ENCODE peak calls at places on chromosomes 2 and 18, in ten cellular contexts. K is NCI-H1436; F is Daoy; D is left lung; R is NCI-H460; Q is osteoblast; E is nephron progenitor cell; U is GM03348; M is stimulated activated CD8-positive, alpha-beta memory T cell treated with anti-CD3 and anti-CD28 coated beads, Interleukin-7, amount 100 ng/mL, for 1 hour; S is NCI-H1417. H is an unnamed sample.

GRCh38 chr2:9234680-9235387 is 28.2 kb downstream of the ASAP2 start:
- DNase-seq in E (no peak), D (peak), R (peak), U (peak), F (peak), S (no peak), M (no peak), Q (peak), K (no peak), H (no peak)

GRCh38 chr2:160299540-160299939 is 99.5 kb upstream of the ITGB6 start:
- DNase-seq in E (no peak), D (no peak), U (no peak), F (peak), R (no peak), Q (no peak), M (no peak), K (no peak), S (no peak), H (no peak)

GRCh38 chr2:197615033-197615652 is 60.2 kb downstream of the RFTN2 start:
- DNase-seq in R (no peak), Q (peak), S (no peak), F (no peak), M (no peak), K (no peak), E (no peak), U (no peak), D (no peak), H (peak)

GRCh38 chr2:164642946-164643555 is 21.8 kb upstream of the GRB14 start:
- DNase-seq in R (no peak), U (no peak), F (no peak), K (no peak), S (no peak), E (no peak), M (no peak), D (no peak), Q (no peak), H (no peak)

GRCh38 chr2:219149667-219150066 is 10.9 kb downstream of the NHEJ1 start:
- DNase-seq in U (no peak), D (no peak), M (no peak), S (no peak), E (no peak), K (no peak), Q (no peak), R (no peak), F (no peak), H (peak)

GRCh38 chr2:217366996-217367395 is 507.1 kb upstream of the TNP1 start:
- DNase-seq in F (no peak), K (no peak), D (no peak), U (no peak), E (no peak), S (no peak), Q (no peak), R (no peak), M (no peak), H (no peak)

GRCh38 chr2:185955050-185955449 is 216.4 kb downstream of the FSIP2 start:
- DNase-seq in M (no peak), F (no peak), K (no peak), D (no peak), E (no peak), Q (no peak), R (no peak), U (no peak), S (no peak), H (no peak)

GRCh38 chr2:213001285-213001910 is 150.0 kb downstream of the IKZF2 start:
- DNase-seq in F (no peak), S (no peak), M (no peak), Q (no peak), K (no peak), D (no peak), R (no peak), E (no peak), U (no peak), H (no peak)

GRCh38 chr18:44325903-44326650 is 354.6 kb upstream of the SETBP1 start:
- DNase-seq in S (peak), Q (peak), D (no peak), U (peak), E (peak), R (peak), K (peak), M (no peak), F (no peak), H (peak)

GRCh38 chr2:109086743-109087020 is 42.3 kb upstream of the SH3RF3 start:
- DNase-seq in D (no peak), Q (no peak), E (no peak), K (no peak), S (no peak), R (no peak), M (no peak), F (no peak), U (no peak), H (no peak)

GRCh38 chr2:12227941-12228608 is 481.6 kb downstream of the LPIN1 start:
- DNase-seq in S (no peak), U (peak), R (no peak), Q (peak), M (no peak), F (no peak), E (no peak), D (no peak), K (no peak), H (no peak)

GRCh38 chr2:238457927-238458324 is 31.2 kb downstream of the ASB1 start:
- DNase-seq in E (no peak), M (no peak), S (no peak), D (no peak), U (peak), F (no peak), Q (peak), R (no peak), K (no peak), H (no peak)

GRCh38 chr2:238127165-238128060 is 11.1 kb upstream of the KLHL30 start:
- DNase-seq in K (peak), E (peak), U (peak), M (no peak), F (peak), Q (peak), D (peak), R (no peak), S (no peak), H (no peak)

GRCh38 chr18:56803076-56803475 is 151.9 kb downstream of the WDR7 start:
- DNase-seq in U (peak), Q (no peak), E (no peak), M (no peak), S (no peak), R (no peak), D (no peak), F (no peak), K (no peak), H (no peak)

GRCh38 chr2:98656800-98657199 is 48.4 kb downstream of the UNC50 start:
- DNase-seq in D (no peak), M (no peak), U (no peak), Q (no peak), F (no peak), R (no peak), E (no peak), K (no peak), S (no peak), H (no peak)

GRCh38 chr2:200308421-200309295 is 2.2 kb downstream of the SPATS2L start:
- DNase-seq in S (peak), Q (peak), U (peak), K (no peak), D (no peak), R (no peak), M (no peak), F (no peak), E (no peak), H (no peak)

GRCh38 chr18:23879544-23879943 is 135.0 kb upstream of the TTC39C start:
- DNase-seq in F (no peak), D (no peak), E (no peak), U (no peak), Q (no peak), R (no peak), M (no peak), K (no peak), S (no peak), H (no peak)

GRCh38 chr2:37215255-37215654 is 16.1 kb downstream of the CEBPZ start:
- DNase-seq in F (no peak), E (no peak), R (no peak), K (no peak), U (no peak), S (no peak), M (no peak), D (no peak), Q (no peak), H (no peak)

GRCh38 chr18:47397671-47398319 is 146.3 kb upstream of the SKOR2 start:
- DNase-seq in K (no peak), Q (no peak), D (no peak), U (no peak), S (peak), F (no peak), R (no peak), E (peak), M (no peak), H (no peak)

GRCh38 chr2:40957508-40957907 is 505.6 kb upstream of the SLC8A1 start:
- DNase-seq in U (no peak), R (no peak), Q (no peak), E (no peak), F (peak), M (no peak), S (no peak), D (peak), K (no peak), H (no peak)

GRCh38 chr2:154855113-154855512 is 156.6 kb downstream of the KCNJ3 start:
- DNase-seq in K (no peak), F (no peak), R (no peak), D (no peak), S (no peak), M (no peak), Q (no peak), E (no peak), U (no peak), H (no peak)

GRCh38 chr2:240233891-240234502 is 93.5 kb upstream of the OTOS start:
- DNase-seq in R (no peak), F (no peak), E (no peak), M (no peak), Q (no peak), D (peak), S (no peak), K (no peak), U (no peak), H (no peak)

GRCh38 chr2:130806370-130806769 is 30.3 kb upstream of the ARHGEF4 start:
- DNase-seq in Q (no peak), E (no peak), M (no peak), R (no peak), U (no peak), F (no peak), S (no peak), K (no peak), D (no peak), H (peak)

GRCh38 chr2:209990838-209991237 is 11.6 kb upstream of the RPE start:
- DNase-seq in F (no peak), U (no peak), M (no peak), D (no peak), Q (no peak), K (no peak), S (no peak), E (no peak), R (no peak), H (no peak)

GRCh38 chr2:8447610-8448221 is 234.1 kb upstream of the ID2 start:
- DNase-seq in K (no peak), U (peak), F (peak), S (no peak), E (no peak), R (no peak), D (no peak), Q (no peak), M (no peak), H (no peak)

GRCh38 chr18:64806232-64806631 is 657.3 kb upstream of the LINC00305 start:
- DNase-seq in R (no peak), E (no peak), S (no peak), U (no peak), K (no peak), F (no peak), Q (no peak), D (no peak), M (no peak), H (no peak)

GRCh38 chr2:231919341-231920035 is 6.7 kb downstream of the NPPC start:
- DNase-seq in R (no peak), M (no peak), S (no peak), F (no peak), Q (peak), D (peak), U (no peak), E (no peak), K (no peak), H (no peak)

GRCh38 chr2:240432820-240433801 is 2.4 kb upstream of the GPC1 start:
- DNase-seq in Q (peak), D (peak), R (no peak), U (no peak), M (no peak), F (no peak), S (no peak), K (no peak), E (peak), H (no peak)

GRCh38 chr2:17578466-17578928 is 38.0 kb downstream of the VSNL1 start:
- DNase-seq in M (no peak), S (no peak), R (no peak), K (no peak), F (no peak), E (no peak), D (no peak), Q (no peak), U (no peak), H (peak)

GRCh38 chr2:168679741-168680140 is 122.7 kb upstream of the NOSTRIN start:
- DNase-seq in D (no peak), U (no peak), S (no peak), R (no peak), Q (no peak), K (no peak), F (no peak), E (no peak), M (no peak), H (no peak)

GRCh38 chr18:73136134-73136533 is 268.3 kb upstream of the NETO1 start:
- DNase-seq in U (peak), F (no peak), Q (peak), M (no peak), R (peak), K (peak), E (no peak), S (no peak), D (no peak), H (peak)

GRCh38 chr18:62282188-62282629 is 42.9 kb upstream of the TNFRSF11A start:
- DNase-seq in M (no peak), S (no peak), R (no peak), K (no peak), E (no peak), U (peak), D (no peak), F (peak), Q (peak), H (no peak)

GRCh38 chr2:26671691-26672090 is 20.8 kb upstream of the KCNK3 start:
- DNase-seq in R (no peak), S (no peak), K (no peak), F (no peak), E (no peak), Q (no peak), U (no peak), M (no peak), D (no peak), H (no peak)

H was measured in NCI-H345.